ENCODE peak calls at places on chromosomes 2 and 18, in nine cellular contexts. C is fibroblast of pulmonary artery, K is sigmoid colon, L is fibroblast of the aortic adventitia, W is astrocyte, U is RWPE1, E is upper lobe of right lung, Z is stomach, T is Calu3. A is an unnamed sample.

GRCh38 chr2:236663671-236664101 is 94.1 kb downstream of the ACKR3 start:
- DNase-seq in C (peak; percentile 69), K (peak; percentile 79), L (peak; percentile 93), W (peak; percentile 93), U (no peak), E (no peak), Z (no peak), T (no peak), A (peak; percentile 56)

GRCh38 chr18:47968721-47969120 is 38.3 kb upstream of the SMAD2 start:
- DNase-seq in C (no peak), K (no peak), L (peak; percentile 28), W (peak; percentile 61), U (no peak), E (no peak), Z (no peak), T (no peak), A (no peak)

GRCh38 chr2:184692137-184692734 is 93.9 kb downstream of the ZNF804A start:
- DNase-seq in C (peak; percentile 7), K (no peak), L (peak; percentile 80), W (peak; percentile 2), U (no peak), E (no peak), Z (no peak), T (no peak), A (no peak)

GRCh38 chr2:197356136-197356535 is 45.6 kb upstream of the ANKRD44 start:
- DNase-seq in C (peak; percentile 14), K (no peak), L (no peak), W (no peak), U (no peak), E (no peak), Z (no peak), T (no peak), A (no peak)

GRCh38 chr2:241692448-241692847 is 5.8 kb upstream of the DTYMK start:
- DNase-seq in C (peak; percentile 74), K (no peak), L (peak; percentile 71), W (peak; percentile 82), U (peak; percentile 25), E (no peak), Z (no peak), T (no peak), A (no peak)

GRCh38 chr2:28567076-28567471 is 71.2 kb downstream of the PLB1 start:
- DNase-seq in C (no peak), K (peak; percentile 61), L (no peak), W (no peak), U (no peak), E (peak; percentile 66), Z (no peak), T (peak; percentile 36), A (no peak)

GRCh38 chr2:218734190-218734975 is 23.7 kb downstream of the TTLL4 start:
- DNase-seq in C (no peak), K (no peak), L (no peak), W (no peak), U (no peak), E (no peak), Z (no peak), T (no peak), A (no peak)

GRCh38 chr18:75097491-75098225 is 111.3 kb downstream of the PTGR3 start:
- DNase-seq in C (no peak), K (no peak), L (no peak), W (no peak), U (no peak), E (no peak), Z (peak; percentile 8), T (no peak), A (peak; percentile 69)

GRCh38 chr2:71070294-71071025 is 2.0 kb downstream of the NAGK start:
- DNase-seq in C (peak; percentile 55), K (peak; percentile 56), L (peak; percentile 56), W (no peak), U (no peak), E (no peak), Z (no peak), T (peak; percentile 32), A (no peak)

GRCh38 chr2:239832101-239832994 is 192.8 kb downstream of the NDUFA10 start:
- DNase-seq in C (no peak), K (no peak), L (no peak), W (no peak), U (no peak), E (peak; percentile 43), Z (peak; percentile 17), T (no peak), A (peak; percentile 73)

GRCh38 chr2:157894694-157895450 is 18.7 kb upstream of the ACVR1 start:
- DNase-seq in C (peak; percentile 68), K (no peak), L (peak; percentile 60), W (peak; percentile 78), U (peak; percentile 68), E (no peak), Z (no peak), T (no peak), A (no peak)

GRCh38 chr2:68344031-68344430 is 21.1 kb upstream of the PLEK start:
- DNase-seq in C (no peak), K (no peak), L (no peak), W (no peak), U (no peak), E (no peak), Z (no peak), T (no peak), A (no peak)

GRCh38 chr2:240734756-240735155 is 43.1 kb downstream of the AQP12A start:
- DNase-seq in C (no peak), K (no peak), L (no peak), W (no peak), U (no peak), E (no peak), Z (no peak), T (no peak), A (no peak)

GRCh38 chr2:177165731-177166711 is 46.6 kb upstream of the HNRNPA3 start:
- DNase-seq in C (peak; percentile 71), K (no peak), L (peak; percentile 88), W (peak; percentile 65), U (no peak), E (no peak), Z (no peak), T (no peak), A (no peak)

GRCh38 chr2:20641123-20641985 is 9.5 kb downstream of the HS1BP3 start:
- DNase-seq in C (peak; percentile 32), K (peak; percentile 92), L (peak; percentile 74), W (peak; percentile 87), U (peak; percentile 79), E (no peak), Z (no peak), T (no peak), A (no peak)

GRCh38 chr2:9112079-9112721 is 94.4 kb upstream of the ASAP2 start:
- DNase-seq in C (peak; percentile 86), K (peak; percentile 84), L (peak; percentile 92), W (peak; percentile 91), U (peak; percentile 88), E (no peak), Z (peak; percentile 42), T (peak; percentile 47), A (peak; percentile 89)

GRCh38 chr2:85269959-85270358 is 57.8 kb downstream of the TGOLN2 start:
- DNase-seq in C (peak; percentile 87), K (no peak), L (peak; percentile 90), W (peak; percentile 22), U (no peak), E (no peak), Z (no peak), T (no peak), A (no peak)

GRCh38 chr2:201907128-201907886 is 101.0 kb downstream of the CDK15 start:
- DNase-seq in C (no peak), K (no peak), L (no peak), W (peak; percentile 47), U (no peak), E (no peak), Z (no peak), T (no peak), A (no peak)

GRCh38 chr2:152740743-152741328 is 22.4 kb downstream of the ARL6IP6 start:
- DNase-seq in C (peak; percentile 83), K (no peak), L (peak; percentile 79), W (peak; percentile 30), U (peak; percentile 51), E (no peak), Z (no peak), T (no peak), A (no peak)

GRCh38 chr2:19746611-19747309 is 155.0 kb downstream of the TTC32 start:
- DNase-seq in C (no peak), K (no peak), L (peak; percentile 17), W (no peak), U (peak; percentile 25), E (no peak), Z (no peak), T (peak; percentile 63), A (no peak)

GRCh38 chr2:233384017-233384416 is 29.7 kb downstream of the DGKD start:
- DNase-seq in C (no peak), K (no peak), L (no peak), W (no peak), U (no peak), E (no peak), Z (no peak), T (no peak), A (no peak)
- TF ChIP-seq CTCF in C (no peak), K (no peak), L (peak; percentile 8), W (no peak), U (no peak), E (no peak), Z (no peak), T (no peak), A (no peak)

GRCh38 chr18:72530622-72531021 is 13.5 kb downstream of the CBLN2 start:
- DNase-seq in C (no peak), K (no peak), L (no peak), W (no peak), U (no peak), E (no peak), Z (no peak), T (no peak), A (no peak)
- TF ChIP-seq CTCF in C (no peak), K (no peak), L (no peak), W (peak; percentile 25), U (no peak), E (no peak), Z (no peak), T (no peak), A (no peak)

DNA sequence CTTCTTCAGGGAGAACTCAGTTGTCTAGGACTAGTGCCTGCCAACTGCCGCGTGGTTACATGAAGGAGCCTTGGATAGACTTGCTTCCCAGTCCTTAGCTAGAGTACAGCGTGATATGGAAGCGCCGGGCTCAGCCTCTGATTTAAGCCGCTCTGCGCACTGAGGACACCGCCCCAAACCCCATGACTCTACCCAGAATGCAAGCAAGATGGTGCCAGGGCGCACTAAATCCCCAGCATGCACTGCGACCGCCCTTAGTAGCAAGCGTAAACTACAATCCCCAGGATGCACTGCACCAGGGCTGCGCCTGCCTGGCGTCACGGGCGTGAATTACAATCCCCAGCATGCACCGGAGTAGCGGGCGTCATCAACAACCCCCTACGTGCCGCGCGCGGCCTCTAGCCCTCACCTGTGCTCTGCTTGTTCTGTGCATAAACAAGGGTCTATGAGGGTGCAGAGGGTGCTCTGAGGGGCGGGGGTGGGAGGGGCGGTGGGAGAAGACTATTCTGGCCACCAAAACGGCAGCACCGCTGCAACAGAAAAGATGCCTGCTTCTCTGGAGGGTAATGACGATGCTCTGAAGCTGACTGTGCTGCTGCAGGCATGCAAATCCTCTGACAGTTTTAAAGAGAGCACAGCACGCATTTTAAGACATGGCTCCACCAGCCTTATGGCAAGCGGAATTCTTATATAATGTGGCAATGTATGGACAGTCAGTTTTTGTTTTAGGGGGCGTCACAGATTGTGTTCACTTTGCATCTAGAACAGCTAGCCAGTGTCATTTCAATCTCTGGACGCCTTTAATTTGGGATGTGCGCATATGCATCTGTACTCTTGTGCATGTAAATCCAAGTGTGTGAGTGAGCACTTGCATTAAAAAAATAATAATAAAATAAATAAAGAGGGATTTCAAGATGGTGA is 282.5 kb upstream of the MYT1L start:
- DNase-seq in C (peak; percentile 81), K (peak; percentile 96), L (peak; percentile 32), W (peak; percentile 73), U (peak; percentile 85), E (peak; percentile 93), Z (peak; percentile 79), T (peak; percentile 66), A (peak; percentile 91)
- TF ChIP-seq CTCF in C (no peak), K (no peak), L (no peak), W (no peak), U (no peak), E (no peak), Z (no peak), T (no peak), A (no peak)

GRCh38 chr2:88739985-88740600 is 48.6 kb downstream of the RPIA start:
- DNase-seq in C (peak; percentile 88), K (no peak), L (peak; percentile 83), W (peak; percentile 31), U (peak; percentile 64), E (peak; percentile 66), Z (peak; percentile 84), T (peak; percentile 80), A (no peak)
- TF ChIP-seq CTCF in C (peak; percentile 96), K (peak; percentile 90), L (peak; percentile 95), W (peak; percentile 94), U (peak; percentile 92), E (peak; percentile 95), Z (no peak), T (peak; percentile 70), A (peak; percentile 93)

A was measured in osteocyte.